ENCODE peak calls at places on chromosomes 12 and 14, in four cellular contexts. J, X, P and L are unnamed samples.

GRCh38 chr14:71245659-71246361 is 338.6 kb downstream of the PCNX1 start:
- DNase-seq in J (no peak), P (no peak), X (no peak), L (no peak)

GRCh38 chr12:44551631-44552030 is 324.5 kb downstream of the NELL2 start:
- DNase-seq in X (no peak), P (no peak), J (no peak), L (no peak)

GRCh38 chr14:21734457-21735074 is 60.9 kb upstream of the OR4E1 start:
- DNase-seq in P (peak; percentile 81), X (peak; percentile 78), J (peak; percentile 79), L (peak; percentile 43)

GRCh38 chr14:24368562-24369252 is 723 bp downstream of the NFATC4 start:
- DNase-seq in P (no peak), J (no peak), X (peak; percentile 91), L (peak; percentile 90)

GRCh38 chr12:105761075-105761474 is 377.7 kb downstream of the NUAK1 start:
- DNase-seq in X (no peak), P (peak; percentile 41), J (no peak), L (peak; percentile 20)

GRCh38 chr14:105317546-105317945 is 3.0 kb downstream of the PACS2 start:
- DNase-seq in J (no peak), P (no peak), X (no peak), L (peak; percentile 90)

GRCh38 chr14:57747036-57747435 is 118.9 kb downstream of the SLC35F4 start:
- DNase-seq in J (no peak), P (peak; percentile 72), X (no peak), L (peak; percentile 8)

GRCh38 chr14:54625158-54625557 is 58.2 kb downstream of the SAMD4A start:
- DNase-seq in X (no peak), P (no peak), J (no peak), L (peak; percentile 83)

DNA sequence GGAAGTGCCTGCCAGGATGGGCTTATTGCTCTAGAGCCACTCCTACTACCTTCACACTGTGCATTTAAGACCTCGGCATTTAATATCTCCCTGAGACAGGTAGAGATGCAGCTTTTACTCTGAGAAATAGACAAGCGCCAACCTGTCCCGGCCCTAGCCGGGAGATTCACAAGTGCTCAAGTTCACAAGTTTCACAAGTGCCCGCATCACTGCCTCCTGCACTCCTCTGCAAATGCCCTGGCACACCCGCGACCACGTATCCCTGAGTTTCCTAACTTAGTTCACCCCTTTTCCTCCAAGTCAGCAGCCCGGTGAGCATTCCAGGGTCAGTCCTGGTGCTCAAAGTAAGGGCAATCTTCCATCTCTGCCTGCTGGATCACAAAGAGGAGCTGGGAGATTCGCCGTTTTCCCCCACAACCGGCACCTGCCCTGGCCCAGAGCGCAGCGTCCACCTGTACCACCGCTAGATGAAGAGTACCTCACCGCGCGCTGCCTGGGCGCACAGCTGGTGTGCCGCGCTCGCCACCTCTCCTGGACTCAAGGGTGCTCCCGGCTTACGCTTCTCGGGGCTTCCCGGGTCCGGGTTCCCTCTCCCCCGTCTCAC is 5.0 kb upstream of the SLC38A4 start:
- DNase-seq in J (no peak), P (no peak), X (peak; percentile 40), L (peak; percentile 44)
- H2AFZ ChIP-seq in J (no peak overlapping the region), P (no peak overlapping the region), X (peak overlapping the region; percentile 92), L (peak overlapping the region; percentile 93)

GRCh38 chr14:102498005-102498677 is 11.4 kb downstream of the ANKRD9 start:
- DNase-seq in P (peak; percentile 41), X (peak; percentile 41), J (no peak), L (no peak)
- TF ChIP-seq EZH2 in P (no peak), X (no peak), J (no peak), L (no peak)

DNA sequence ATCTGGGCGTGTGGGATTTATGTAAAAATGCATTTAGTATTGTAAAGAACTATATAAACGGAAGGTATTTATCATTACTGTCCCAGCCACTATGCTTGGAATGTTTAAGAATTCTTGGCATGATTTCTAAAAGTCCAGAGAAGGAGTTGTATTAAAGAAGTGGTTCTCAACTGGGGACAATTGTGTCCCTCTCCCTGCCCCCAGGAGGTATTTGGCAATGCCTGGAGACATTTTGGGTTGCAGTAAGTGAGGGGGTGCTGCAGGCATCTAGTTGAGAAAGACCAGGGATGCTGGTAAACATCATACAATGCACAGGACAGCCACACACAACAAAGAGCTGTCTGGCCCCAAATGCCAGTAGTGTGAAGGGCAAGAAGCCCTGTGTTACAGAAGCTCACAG is 7.2 kb downstream of the SLC38A1 start:
- DNase-seq in P (peak; percentile 43), J (no peak), X (no peak), L (peak; percentile 2)
- TF ChIP-seq EZH2phosphoT487 in P (no peak), J (no peak), X (no peak), L (no peak)

GRCh38 chr14:29278301-29278700 is 511.7 kb downstream of the FOXG1 start:
- DNase-seq in X (no peak), J (no peak), P (no peak), L (no peak)

GRCh38 chr14:29273513-29273912 is 506.9 kb downstream of the FOXG1 start:
- DNase-seq in X (no peak), P (no peak), J (no peak), L (no peak)

GRCh38 chr14:29271669-29272068 is 505.1 kb downstream of the FOXG1 start:
- DNase-seq in P (no peak), J (no peak), X (no peak), L (no peak)

GRCh38 chr14:29274890-29275651 is 508.5 kb downstream of the FOXG1 start:
- DNase-seq in J (no peak), X (no peak), P (peak; percentile 24), L (no peak)
- H2AFZ ChIP-seq in J (no peak overlapping the region), X (no peak overlapping the region), P (peak overlapping the region; percentile 11), L (peak overlapping the region; percentile 58)

DNA sequence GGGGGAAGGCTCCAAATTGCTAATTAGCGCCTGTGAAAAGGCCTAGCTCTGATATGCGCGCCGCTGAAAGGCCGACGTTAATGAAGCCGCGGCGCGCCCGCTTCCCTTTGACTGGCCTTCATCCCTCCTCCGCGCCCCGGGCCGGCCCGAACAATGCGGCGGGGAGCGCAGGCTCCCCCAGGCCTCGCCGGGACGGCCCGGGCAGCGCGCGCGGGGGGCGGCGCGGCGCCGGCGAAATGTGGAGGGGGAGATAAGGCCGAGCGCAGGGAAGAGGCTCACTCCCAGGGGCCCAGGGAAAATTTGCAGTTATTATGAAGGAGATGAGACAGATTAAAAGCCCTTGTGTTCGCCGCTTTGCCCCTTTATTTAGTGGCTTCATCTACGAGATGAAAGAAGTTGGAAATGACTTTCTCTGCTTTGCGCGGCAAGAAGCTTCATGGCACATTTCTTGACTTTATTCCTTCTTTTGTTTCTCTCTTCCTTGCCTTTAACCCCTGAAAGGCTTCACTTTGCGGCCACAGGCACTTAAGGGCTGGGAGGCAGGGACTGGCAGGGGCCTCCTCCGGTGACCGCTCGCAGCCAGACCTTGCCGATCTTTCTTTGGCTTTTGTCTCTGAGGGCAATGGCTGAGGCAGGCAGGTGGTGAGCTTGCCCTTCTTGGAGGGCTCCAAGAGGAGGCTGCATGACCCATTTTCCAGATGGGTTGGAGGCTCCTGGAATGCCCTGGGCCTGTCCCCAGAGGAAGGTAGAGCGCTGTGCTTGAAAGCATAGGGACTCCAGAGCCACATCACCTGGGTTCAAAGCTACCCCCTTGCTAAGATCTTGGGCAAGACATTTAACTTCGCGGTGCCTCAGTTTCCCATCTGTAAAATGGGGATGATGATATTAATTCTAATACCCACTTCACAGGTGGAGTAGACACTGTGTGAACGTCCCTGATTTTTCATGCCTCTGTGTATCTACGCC is 12.7 kb upstream of the GPATCH2L start:
- DNase-seq in X (peak; percentile 94), J (no peak), P (no peak), L (peak; percentile 8)
- TF ChIP-seq EZH2 in X (peak; percentile 48), J (no peak), P (no peak), L (no peak)

GRCh38 chr12:60394680-60395079 is 798.9 kb downstream of the SLC16A7 start:
- DNase-seq in J (no peak), X (no peak), P (peak; percentile 83), L (peak; percentile 80)
- TF ChIP-seq EZH2phosphoT487 in J (no peak), X (no peak), P (no peak), L (no peak)

GRCh38 chr14:93929048-93929535 is 1.9 kb downstream of the FAM181A start:
- DNase-seq in P (no peak), J (no peak), X (no peak), L (no peak)
- H2AFZ ChIP-seq in P (no peak overlapping the region), J (no peak overlapping the region), X (no peak overlapping the region), L (no peak overlapping the region)

GRCh38 chr14:74241611-74242005 is 2.4 kb downstream of the VSX2 start:
- DNase-seq in X (no peak), P (no peak), J (no peak), L (no peak)
- TF ChIP-seq EZH2 in X (peak; percentile 30), P (no peak), J (no peak), L (peak; percentile 96)

GRCh38 chr12:57894577-57895292 is 46.6 kb upstream of the ATP23 start:
- DNase-seq in X (no peak), J (no peak), P (no peak), L (peak; percentile 29)
- TF ChIP-seq EZH2phosphoT487 in X (no peak), J (no peak), P (no peak), L (no peak)

GRCh38 chr12:130538343-130539095 is 177.6 kb downstream of the RIMBP2 start:
- DNase-seq in P (no peak), X (no peak), J (no peak), L (no peak)
- H2AFZ ChIP-seq in P (no peak overlapping the region), X (no peak overlapping the region), J (no peak overlapping the region), L (no peak overlapping the region)